ENCODE peak calls at places on chromosomes 5 and 9, in nine cellular contexts. A is neural progenitor cell, H is GM23338, W is SK-N-SH, L is GM23248, K is HCT116, Q is MM.1S, I is PC-3, G is OCI-LY7. X is an unnamed sample.

GRCh38 chr9:114680266-114681011 is 1.6 kb downstream of the TEX48 start:
- DNase-seq in A (no peak), Q (no peak), H (peak; percentile 25), I (no peak), W (no peak), K (no peak), G (no peak), L (peak; percentile 44), X (no peak)

GRCh38 chr9:127724012-127724411 is 8.1 kb downstream of the TTC16 start:
- DNase-seq in I (no peak), W (no peak), A (no peak), L (no peak), H (peak; percentile 53), K (no peak), G (no peak), Q (no peak), X (no peak)

GRCh38 chr9:73231203-73231602 is 79.5 kb downstream of the ANXA1 start:
- DNase-seq in G (no peak), I (no peak), A (no peak), L (no peak), Q (no peak), W (no peak), K (no peak), H (no peak), X (no peak)

GRCh38 chr9:131271506-131271931 is 4.8 kb downstream of the FAM78A start:
- DNase-seq in K (no peak), L (no peak), Q (no peak), H (no peak), A (no peak), G (peak; percentile 38), I (no peak), W (no peak), X (no peak)

GRCh38 chr5:36728697-36729543 is 122.5 kb downstream of the SLC1A3 start:
- DNase-seq in G (peak; percentile 73), A (peak; percentile 76), W (peak; percentile 56), L (peak; percentile 76), I (peak; percentile 86), K (no peak), Q (peak; percentile 73), H (peak; percentile 86), X (peak; percentile 81)

GRCh38 chr9:33620738-33621439 is 96.8 kb downstream of the ANKRD18B start:
- DNase-seq in G (no peak), A (no peak), K (no peak), W (no peak), I (peak; percentile 62), H (no peak), L (peak; percentile 79), Q (no peak), X (peak; percentile 58)

GRCh38 chr5:68953885-68954617 is 139.8 kb upstream of the SLC30A5 start:
- DNase-seq in I (no peak), A (no peak), Q (no peak), L (peak; percentile 18), G (no peak), W (no peak), K (no peak), H (no peak), X (peak; percentile 34)

GRCh38 chr5:168047043-168047668 is 244.3 kb upstream of the WWC1 start:
- DNase-seq in L (peak; percentile 25), I (peak; percentile 66), W (peak; percentile 75), K (peak; percentile 41), H (peak; percentile 88), G (peak; percentile 16), A (peak; percentile 81), Q (peak; percentile 56), X (peak; percentile 70)

GRCh38 chr9:7315746-7316457 is 483.7 kb downstream of the DMAC1 start:
- DNase-seq in W (no peak), G (no peak), K (no peak), H (no peak), A (no peak), L (peak; percentile 84), I (no peak), Q (no peak), X (peak; percentile 53)

GRCh38 chr5:159406571-159406970 is 76.3 kb upstream of the IL12B start:
- DNase-seq in G (no peak), H (no peak), A (no peak), W (no peak), Q (no peak), K (no peak), I (no peak), L (no peak), X (no peak)

GRCh38 chr5:27590503-27590902 is 552.1 kb upstream of the CDH9 start:
- DNase-seq in A (no peak), L (no peak), K (no peak), W (no peak), H (no peak), Q (no peak), G (no peak), I (no peak), X (no peak)

GRCh38 chr5:82298668-82299067 is 20.5 kb upstream of the RPS23 start:
- DNase-seq in W (no peak), A (no peak), G (no peak), L (no peak), H (no peak), Q (no peak), K (no peak), I (no peak), X (no peak)

GRCh38 chr5:5490774-5491347 is 68.4 kb downstream of the ICE1 start:
- DNase-seq in L (no peak), I (no peak), W (no peak), K (no peak), H (no peak), A (no peak), Q (no peak), G (no peak), X (no peak)

GRCh38 chr9:136603216-136603615 is 57.4 kb upstream of the NOTCH1 start:
- DNase-seq in A (no peak), G (no peak), H (no peak), L (no peak), I (no peak), K (no peak), W (no peak), Q (no peak), X (no peak)

GRCh38 chr5:19314840-19315239 is 673.2 kb downstream of the CDH18 start:
- DNase-seq in I (peak; percentile 97), Q (no peak), K (no peak), W (no peak), A (no peak), L (no peak), G (no peak), H (peak; percentile 35), X (peak; percentile 23)

GRCh38 chr5:154945695-154946301 is 4.9 kb downstream of the MRPL22 start:
- DNase-seq in Q (no peak), I (peak; percentile 39), L (peak; percentile 53), A (peak; percentile 20), K (no peak), G (peak; percentile 36), W (peak; percentile 31), H (peak; percentile 49), X (no peak)

GRCh38 chr5:61232490-61232889 is 70.2 kb upstream of the SMIM15 start:
- DNase-seq in H (no peak), L (no peak), A (no peak), Q (no peak), K (no peak), I (no peak), G (no peak), W (no peak), X (no peak)

GRCh38 chr9:127569819-127570401 is 42.2 kb upstream of the STXBP1 start:
- DNase-seq in I (peak; percentile 61), G (peak; percentile 67), H (no peak), Q (peak; percentile 84), K (no peak), W (no peak), A (no peak), L (peak; percentile 50), X (no peak)

GRCh38 chr5:96958977-96959376 is 23.1 kb downstream of the LNPEP start:
- DNase-seq in G (peak; percentile 47), H (no peak), A (no peak), Q (no peak), W (no peak), L (no peak), K (no peak), I (no peak), X (no peak)
- TF ChIP-seq EZH2phosphoT487 in G (no peak), H (no peak), A (no peak), Q (no peak), W (no peak), L (no peak), K (no peak), I (no peak), X (no peak)

GRCh38 chr5:148290271-148291195 is 21.7 kb upstream of the SPINK7 start:
- DNase-seq in G (peak; percentile 12), I (peak; percentile 66), Q (peak; percentile 13), L (peak; percentile 51), W (peak; percentile 16), A (peak; percentile 57), H (peak; percentile 79), K (peak; percentile 4), X (peak; percentile 52)
- H2AFZ ChIP-seq in G (no peak overlapping the region), I (no peak overlapping the region), Q (no peak overlapping the region), L (no peak overlapping the region), W (no peak overlapping the region), A (peak overlapping the region; percentile 14), H (no peak overlapping the region), K (no peak overlapping the region), X (no peak overlapping the region)

GRCh38 chr9:5144217-5144616 is 41.2 kb downstream of the INSL6 start:
- DNase-seq in H (no peak), A (no peak), I (no peak), W (no peak), L (no peak), G (no peak), Q (no peak), K (no peak), X (no peak)

GRCh38 chr9:5140151-5140550 is 45.3 kb downstream of the INSL6 start:
- DNase-seq in Q (no peak), L (peak; percentile 51), K (no peak), G (no peak), I (no peak), W (no peak), H (no peak), A (no peak), X (no peak)
- H3K4me1 ChIP-seq in Q (no peaks in the 10 kb centered on the region), L (peaks cover 7% of the 10 kb centered on the region), K (no peaks in the 10 kb centered on the region), G (no peaks in the 10 kb centered on the region), I (no peaks in the 10 kb centered on the region), W (no peaks in the 10 kb centered on the region), H (no peaks in the 10 kb centered on the region), A (no peaks in the 10 kb centered on the region), X (no peaks in the 10 kb centered on the region)

GRCh38 chr5:172082180-172082579 is 75.7 kb upstream of the FBXW11 start:
- DNase-seq in I (no peak), A (no peak), Q (no peak), G (no peak), K (no peak), W (no peak), H (no peak), L (no peak), X (no peak)

GRCh38 chr5:172075655-172076054 is 69.2 kb upstream of the FBXW11 start:
- DNase-seq in L (no peak), Q (no peak), K (no peak), I (no peak), A (no peak), H (no peak), G (no peak), W (no peak), X (no peak)

GRCh38 chr5:172076783-172077244 is 70.4 kb upstream of the FBXW11 start:
- DNase-seq in K (no peak), I (no peak), L (peak; percentile 53), W (no peak), H (peak; percentile 75), A (peak; percentile 74), Q (no peak), G (no peak), X (no peak)

GRCh38 chr5:172078027-172078426 is 71.6 kb upstream of the FBXW11 start:
- DNase-seq in Q (no peak), W (no peak), I (no peak), H (no peak), A (no peak), G (no peak), K (no peak), L (no peak), X (no peak)

GRCh38 chr5:172078726-172079345 is 72.4 kb upstream of the FBXW11 start:
- DNase-seq in L (no peak), A (no peak), I (no peak), H (no peak), Q (no peak), K (no peak), G (no peak), W (no peak), X (no peak)
- TF ChIP-seq EZH2phosphoT487 in L (no peak), A (no peak), I (no peak), H (no peak), Q (no peak), K (no peak), G (no peak), W (no peak), X (no peak)

X was measured in hepatocyte.